ENCODE peak calls at places on chromosomes 3 and 15, in four cellular contexts. J is tibial nerve, D is stomach, N is thoracic aorta. G is an unnamed sample.

GRCh38 chr3:126245811-126246727 is 65.7 kb upstream of the ALDH1L1 start:
- DNase-seq in J (peak), D (peak), N (no peak), G (no peak)

GRCh38 chr15:45333550-45333949 is 44.8 kb downstream of the GATM start:
- DNase-seq in J (peak), D (peak), N (no peak), G (no peak)

GRCh38 chr15:63490345-63491034 is 13.9 kb upstream of the USP3 start:
- DNase-seq in J (peak), D (no peak), N (no peak), G (no peak)

GRCh38 chr3:142808103-142808917 is 80.6 kb downstream of the PCOLCE2 start:
- DNase-seq in J (no peak), D (no peak), N (no peak), G (no peak)

GRCh38 chr3:118262800-118263402 is 771.7 kb downstream of the IGSF11 start:
- DNase-seq in J (no peak), D (no peak), N (no peak), G (no peak)

GRCh38 chr15:89857673-89858072 is 36.1 kb downstream of the AP3S2 start:
- DNase-seq in J (no peak), D (no peak), N (no peak), G (no peak)

GRCh38 chr15:80999623-81000036 is 1.1 kb upstream of the TLNRD1 start:
- DNase-seq in J (no peak), D (peak), N (no peak), G (no peak)

GRCh38 chr3:49713336-49714105 is 6.0 kb downstream of the AMIGO3 start:
- DNase-seq in J (no peak), D (no peak), N (no peak), G (no peak)

GRCh38 chr15:55403531-55403930 is 4.6 kb downstream of the CCPG1 start:
- DNase-seq in J (no peak), D (no peak), N (no peak), G (no peak)

GRCh38 chr15:76285241-76285825 is 25.9 kb downstream of the ETFA start:
- DNase-seq in J (no peak), D (no peak), N (no peak), G (no peak)

GRCh38 chr15:92306662-92307061 is 87.0 kb upstream of the ST8SIA2 start:
- DNase-seq in J (no peak), D (no peak), N (no peak), G (no peak)

GRCh38 chr3:186070123-186070522 is 38.8 kb downstream of the ETV5 start:
- DNase-seq in J (no peak), D (no peak), N (no peak), G (no peak)

GRCh38 chr3:149641011-149641728 is 16.7 kb downstream of the WWTR1 start:
- DNase-seq in J (no peak), D (no peak), N (no peak), G (no peak)

GRCh38 chr3:88057650-88058321 is 1.0 kb downstream of the CGGBP1 start:
- DNase-seq in J (peak), D (no peak), N (no peak), G (no peak)

GRCh38 chr3:194689493-194689901 is 3.8 kb downstream of the FAM43A start:
- DNase-seq in J (peak), D (peak), N (no peak), G (no peak)

GRCh38 chr15:35260961-35261360 is 175.9 kb upstream of the NANOGP8 start:
- DNase-seq in J (no peak), D (no peak), N (no peak), G (no peak)

GRCh38 chr3:10417849-10418248 is 87.5 kb downstream of the ATP2B2 start:
- DNase-seq in J (no peak), D (no peak), N (no peak), G (no peak)

GRCh38 chr15:98872777-98873176 is 134.8 kb downstream of the PGPEP1L start:
- DNase-seq in J (no peak), D (no peak), N (no peak), G (no peak)

GRCh38 chr3:172616061-172616461 is 92.8 kb upstream of the TNFSF10 start:
- DNase-seq in J (no peak), D (no peak), N (no peak), G (no peak)

GRCh38 chr3:141506071-141506470 is 19.2 kb downstream of the RASA2 start:
- DNase-seq in J (no peak), D (no peak), N (no peak), G (no peak)

GRCh38 chr3:196216081-196216564 is at the start of gene SLC51A:
- DNase-seq in J (no peak), D (no peak), N (no peak), G (no peak)

GRCh38 chr3:69239063-69239462 is 116.7 kb upstream of the LMOD3 start:
- DNase-seq in J (no peak), D (no peak), N (no peak), G (no peak)

GRCh38 chr3:62238003-62238402 is 135.3 kb downstream of the FEZF2 start:
- DNase-seq in J (no peak), D (no peak), N (no peak), G (no peak)

GRCh38 chr15:41276821-41277220 is 45.8 kb downstream of the CHP1 start:
- DNase-seq in J (no peak), D (no peak), N (no peak), G (no peak)

GRCh38 chr15:65791335-65792129 is 561 bp downstream of the DENND4A start:
- DNase-seq in J (peak), D (peak), N (peak), G (peak)

GRCh38 chr3:46695962-46696922 is 2.8 kb upstream of the ALS2CL start:
- DNase-seq in J (no peak), D (no peak), N (no peak), G (no peak)

GRCh38 chr3:129233538-129233937 is 15.9 kb upstream of the COPG1 start:
- DNase-seq in J (peak), D (peak), N (no peak), G (no peak)

GRCh38 chr15:65470866-65471265 is 46.6 kb downstream of the DPP8 start:
- DNase-seq in J (no peak), D (no peak), N (no peak), G (no peak)

GRCh38 chr15:63896336-63897115 is 62.8 kb upstream of the HERC1 start:
- DNase-seq in J (peak), D (no peak), N (no peak), G (no peak)

GRCh38 chr3:43707266-43707665 is 16.5 kb downstream of the ABHD5 start:
- DNase-seq in J (no peak), D (no peak), N (no peak), G (no peak)

GRCh38 chr3:69710153-69710977 is 28.9 kb upstream of the MITF start:
- DNase-seq in J (no peak), D (no peak), N (no peak), G (no peak)

GRCh38 chr3:176159796-176160195 is 1037.5 kb downstream of the TBL1XR1 start:
- DNase-seq in J (no peak), D (no peak), N (no peak), G (no peak)

GRCh38 chr15:35925634-35926380 is 379.8 kb upstream of the DPH6 start:
- DNase-seq in J (no peak), D (no peak), N (no peak), G (no peak)

GRCh38 chr3:52268036-52268435 is 10.4 kb downstream of the WDR82 start:
- DNase-seq in J (no peak), D (no peak), N (no peak), G (no peak)

GRCh38 chr3:133296315-133296917 is 103.4 kb upstream of the BFSP2 start:
- DNase-seq in J (no peak), D (no peak), N (no peak), G (no peak)

GRCh38 chr3:111859061-111859973 is at the start of gene PHLDB2:
- DNase-seq in J (peak), D (peak), N (peak), G (no peak)
- TF ChIP-seq CTCF in J (no peak), D (no peak), N (peak), G (no peak)

DNA sequence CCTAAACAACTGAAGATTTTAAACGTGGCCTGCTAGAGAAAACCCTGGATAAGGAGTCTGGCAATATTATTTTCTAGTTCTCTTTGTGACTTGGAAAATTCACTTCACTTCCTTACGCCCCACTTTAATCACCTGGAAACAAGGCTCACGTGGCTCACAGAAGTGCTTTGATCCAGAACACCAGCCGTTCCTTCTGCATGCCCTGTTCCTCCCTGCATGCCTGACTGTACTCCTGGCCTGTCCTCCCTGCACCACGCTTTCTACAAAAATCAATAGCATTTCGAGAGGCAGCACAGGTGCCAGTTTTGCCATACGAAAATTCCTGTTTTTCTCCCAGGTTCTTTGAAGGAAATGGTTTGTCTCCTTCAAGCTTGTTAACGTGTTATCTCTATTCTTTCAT is 474.2 kb upstream of the RGMA start:
- DNase-seq in J (no peak), D (no peak), N (no peak), G (no peak)
- TF ChIP-seq CTCF in J (no peak), D (no peak), N (no peak), G (no peak)

DNA sequence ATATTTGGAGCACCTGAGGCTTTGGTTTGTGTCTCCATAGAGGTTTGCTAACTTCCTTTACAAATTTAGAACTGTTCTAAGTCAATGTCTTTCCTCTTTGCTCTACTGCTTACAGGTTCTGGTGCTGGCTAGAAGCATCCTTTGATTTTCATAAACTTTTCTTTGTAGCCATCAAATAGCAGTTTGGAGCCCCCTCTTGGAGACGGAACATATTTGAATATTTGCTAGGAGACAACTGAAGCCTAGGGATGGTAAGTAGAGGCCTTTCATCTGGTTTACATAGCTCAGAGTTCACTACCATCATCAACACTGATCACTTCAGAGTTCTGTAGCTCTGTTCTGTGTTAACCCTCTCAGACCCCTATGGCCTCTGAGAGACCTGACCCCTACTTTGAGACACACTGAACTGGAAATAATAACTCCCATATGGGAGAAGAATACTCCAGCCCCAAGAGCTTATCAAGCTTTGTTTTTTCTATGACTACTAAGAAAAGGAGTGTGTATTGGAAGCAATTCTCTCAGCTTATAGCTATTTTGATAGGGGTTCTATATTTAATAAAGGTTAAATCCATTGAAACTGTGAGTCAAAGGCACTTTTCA is 420.4 kb downstream of the EPHA3 start:
- DNase-seq in J (no peak), D (no peak), N (no peak), G (no peak)
- TF ChIP-seq CTCF in J (no peak), D (no peak), N (no peak), G (no peak)

DNA sequence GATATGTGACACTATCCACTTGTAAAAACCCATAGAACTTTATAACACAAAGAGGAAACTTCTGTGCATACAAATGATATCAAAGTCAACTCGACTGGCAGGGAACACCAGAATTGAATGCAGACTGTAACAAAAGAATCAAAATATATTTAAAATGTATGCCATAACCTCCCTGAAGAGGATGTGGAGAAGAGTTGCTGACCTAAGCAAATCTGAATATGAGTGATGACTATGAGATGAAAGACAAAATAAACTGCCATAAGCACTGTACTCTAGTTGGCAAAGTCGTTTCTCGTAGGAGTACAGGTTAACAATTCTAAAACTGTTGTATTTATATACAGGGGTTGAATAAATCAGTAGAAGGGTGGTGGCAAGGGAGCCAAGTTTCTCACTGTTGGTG is 482.1 kb downstream of the OCA2 start:
- DNase-seq in J (no peak), D (no peak), N (no peak), G (no peak)
- TF ChIP-seq CTCF in J (no peak), D (no peak), N (no peak), G (no peak)

DNA sequence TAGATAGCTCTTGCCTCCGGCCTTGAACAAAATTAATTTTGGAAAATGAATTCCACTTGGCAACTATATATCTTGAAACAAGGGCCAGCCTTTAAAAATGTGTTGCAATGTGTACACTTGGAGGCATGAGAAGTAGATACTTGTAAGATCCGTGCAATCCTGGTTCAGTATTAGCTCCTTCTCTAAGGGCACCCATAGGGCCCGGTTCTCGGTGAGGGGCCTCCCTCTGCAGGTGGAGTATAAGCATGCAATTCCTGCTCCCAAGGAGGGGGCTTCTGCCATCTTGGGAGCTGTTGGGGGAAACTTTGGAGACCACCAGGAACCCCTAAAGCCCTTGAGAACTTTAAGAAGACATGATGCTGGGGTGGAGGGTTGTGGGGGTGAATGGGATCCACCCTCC is 388.7 kb upstream of the RGMA start:
- DNase-seq in J (no peak), D (no peak), N (no peak), G (no peak)
- TF ChIP-seq CTCF in J (no peak), D (no peak), N (no peak), G (no peak)

GRCh38 chr3:183329543-183329942 is 76.5 kb downstream of the B3GNT5 start:
- DNase-seq in J (no peak), D (no peak), N (no peak), G (no peak)

GRCh38 chr3:183328823-183329222 is 75.8 kb downstream of the B3GNT5 start:
- DNase-seq in J (no peak), D (no peak), N (no peak), G (no peak)

GRCh38 chr3:183330881-183331280 is 77.8 kb downstream of the B3GNT5 start:
- DNase-seq in J (no peak), D (no peak), N (no peak), G (no peak)

GRCh38 chr3:183332487-183332886 is 79.4 kb downstream of the B3GNT5 start:
- DNase-seq in J (no peak), D (no peak), N (no peak), G (no peak)

DNA sequence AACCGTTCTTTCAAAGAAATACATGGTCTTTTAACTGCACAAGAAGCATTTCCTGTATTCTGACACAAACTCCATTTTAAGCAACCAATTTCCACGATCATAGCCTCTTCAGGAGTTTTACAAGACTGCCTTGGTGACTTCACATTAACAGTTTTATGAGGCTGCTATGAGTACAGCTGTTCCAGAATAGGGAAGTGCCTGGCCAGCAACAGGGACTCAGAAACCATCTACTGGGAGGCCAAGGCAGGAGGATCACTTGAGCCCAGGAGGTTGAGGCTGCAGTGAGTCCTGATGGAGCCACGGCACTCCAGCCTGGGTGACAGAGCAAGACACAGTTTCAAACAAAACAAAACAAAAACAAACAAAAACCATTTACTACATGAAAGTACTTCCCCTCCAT is 78.5 kb downstream of the B3GNT5 start:
- DNase-seq in J (no peak), D (no peak), N (no peak), G (no peak)
- TF ChIP-seq CTCF in J (no peak), D (no peak), N (no peak), G (no peak)

GRCh38 chr15:42593143-42593542 is 17.7 kb downstream of the STARD9 start:
- DNase-seq in J (peak), D (no peak), N (no peak), G (no peak)

GRCh38 chr15:42595641-42596240 is 20.3 kb downstream of the STARD9 start:
- DNase-seq in J (no peak), D (no peak), N (no peak), G (no peak)

GRCh38 chr15:42590619-42591237 is 15.3 kb downstream of the STARD9 start:
- DNase-seq in J (no peak), D (no peak), N (no peak), G (no peak)

GRCh38 chr15:42591238-42591936 is 16.0 kb downstream of the STARD9 start:
- DNase-seq in J (no peak), D (no peak), N (no peak), G (no peak)
- TF ChIP-seq CTCF in J (peak), D (peak), N (peak), G (no peak)

DNA sequence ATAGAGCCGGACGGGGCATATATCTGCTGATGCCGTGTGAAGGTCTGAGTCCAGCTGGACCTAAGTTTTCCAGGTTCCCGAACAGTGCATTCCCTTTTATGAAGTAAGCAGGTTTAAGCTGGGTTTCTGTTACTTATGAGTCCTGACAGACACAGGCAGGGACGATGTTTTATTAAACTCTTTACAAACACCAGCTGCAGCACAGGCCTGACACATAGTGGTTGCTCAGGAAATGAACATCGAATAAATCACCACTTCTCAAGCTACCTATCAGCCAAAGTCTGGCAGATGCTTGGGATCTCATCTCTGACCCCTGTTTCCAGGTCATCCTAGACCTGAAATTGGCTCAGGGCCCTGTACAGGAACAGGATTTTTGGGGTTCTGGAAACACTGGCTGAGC is 50.9 kb upstream of the RAD18 start:
- DNase-seq in J (no peak), D (no peak), N (no peak), G (no peak)
- TF ChIP-seq CTCF in J (no peak), D (no peak), N (no peak), G (no peak)